ENCODE peak calls at places on chromosomes 16 and 17, in nine cellular contexts. S is SW480; J is stimulated activated CD4-positive, alpha-beta T cell treated with anti-CD3 and anti-CD28 coated beads, Interleukin-2, amount 100 ng/mL, for 48 hours; E is cardiac fibroblast; H is T-helper 2 cell treated with Interferon-gamma antibody and Interleukin-4, amounts not matched to agents 5 μg/mL and 100 μg/mL, for 36 hours; Y is Ammon's horn; O is hippocampal formation; T is stimulated activated CD8-positive, alpha-beta memory T cell treated with anti-CD3 and anti-CD28 coated beads, Interleukin-4, amount 100 ng/mL, for 1 hour; Q is naive thymus-derived CD4-positive, alpha-beta T cell. X is an unnamed sample.
A peak's percentile ranks its signal among the peaks of the same experiment; 100 is the strongest.

GRCh38 chr16:53064179-53064578 is 9.4 kb downstream of the CHD9 start:
- DNase-seq in J (no peak), O (no peak), T (no peak), E (no peak), S (no peak), Y (no peak), H (no peak), Q (no peak), X (no peak)

GRCh38 chr17:46770818-46771600 is 47.5 kb downstream of the WNT3 start:
- DNase-seq in H (no peak), O (no peak), E (peak; percentile 51), T (no peak), S (peak; percentile 54), Q (peak; percentile 49), Y (no peak), J (no peak), X (no peak)

GRCh38 chr16:81885976-81886586 is 107.0 kb downstream of the PLCG2 start:
- DNase-seq in S (peak; percentile 41), T (no peak), O (no peak), Y (no peak), Q (peak; percentile 30), E (peak; percentile 51), J (peak; percentile 14), H (no peak), X (peak; percentile 33)

GRCh38 chr16:75019007-75019406 is 20.2 kb downstream of the ZNRF1 start:
- DNase-seq in Y (no peak), S (no peak), O (no peak), H (no peak), Q (no peak), E (peak; percentile 70), J (no peak), T (no peak), X (no peak)

GRCh38 chr16:56869513-56870270 is 4.7 kb downstream of the SLC12A3 start:
- DNase-seq in Q (no peak), S (peak; percentile 32), E (peak; percentile 39), O (no peak), J (peak; percentile 40), T (no peak), H (peak; percentile 16), Y (no peak), X (no peak)

GRCh38 chr17:10527419-10527818 is 9.1 kb upstream of the MYH1 start:
- DNase-seq in T (no peak), J (no peak), Y (no peak), E (no peak), O (no peak), S (no peak), H (no peak), Q (no peak), X (no peak)

GRCh38 chr17:37650419-37651003 is 7.3 kb upstream of the DDX52 start:
- DNase-seq in Y (peak; percentile 27), H (no peak), J (no peak), E (peak; percentile 75), O (peak; percentile 2), Q (no peak), S (peak; percentile 69), T (no peak), X (peak; percentile 47)

GRCh38 chr17:17741346-17742023 is 60.2 kb downstream of the RAI1 start:
- DNase-seq in O (peak; percentile 93), J (no peak), E (no peak), H (no peak), T (no peak), Q (no peak), Y (peak; percentile 92), S (no peak), X (no peak)

GRCh38 chr17:1006054-1006453 is 9.1 kb downstream of the TIMM22 start:
- DNase-seq in E (no peak), H (no peak), O (no peak), Q (no peak), T (no peak), S (no peak), Y (no peak), J (no peak), X (no peak)

GRCh38 chr17:69056179-69056823 is 4.4 kb downstream of the ABCA9 start:
- DNase-seq in Y (no peak), O (no peak), Q (no peak), T (no peak), J (no peak), S (no peak), E (no peak), H (no peak), X (no peak)

GRCh38 chr16:30429418-30429677 is 482 bp downstream of the DCTPP1 start:
- DNase-seq in Y (no peak), T (no peak), S (no peak), O (no peak), H (no peak), Q (no peak), E (no peak), J (no peak), X (no peak)

GRCh38 chr16:58264961-58265479 is 29.8 kb downstream of the PRSS54 start:
- DNase-seq in J (no peak), H (peak; percentile 6), S (peak; percentile 59), Q (no peak), T (no peak), O (no peak), E (peak; percentile 67), Y (no peak), X (no peak)

X was measured in NCI-H146.